ENCODE peak calls at places on chromosome 13, in ten cellular contexts. M, C, W, L, N, T, V, E, Z and J are unnamed samples.

GRCh38 chr13:105798541-105798940 is 736.9 kb downstream of the EFNB2 start:
- DNase-seq in M (no peak), C (no peak), W (no peak), L (no peak), N (no peak), T (no peak), V (no peak), E (no peak), Z (peak; percentile 21), J (no peak)

GRCh38 chr13:95505265-95505664 is 47.3 kb upstream of the CLDN10 start:
- DNase-seq in M (no peak), C (no peak), W (no peak), L (peak; percentile 48), N (no peak), T (no peak), V (no peak), E (no peak), Z (no peak), J (no peak)

GRCh38 chr13:76791290-76791664 is 94.9 kb downstream of the KCTD12 start:
- DNase-seq in M (no peak), C (no peak), W (peak; percentile 10), L (no peak), N (no peak), T (no peak), V (no peak), E (peak; percentile 22), Z (no peak), J (no peak)

GRCh38 chr13:31627097-31627496 is 112.2 kb upstream of the RXFP2 start:
- DNase-seq in M (no peak), C (no peak), W (peak; percentile 74), L (no peak), N (no peak), T (no peak), V (no peak), E (peak; percentile 34), Z (no peak), J (no peak)

GRCh38 chr13:110616103-110617101 is 1.1 kb downstream of the NAXD start:
- DNase-seq in M (no peak), C (no peak), W (peak; percentile 94), L (no peak), N (peak; percentile 40), T (no peak), V (no peak), E (peak; percentile 38), Z (peak; percentile 76), J (peak; percentile 30)

GRCh38 chr13:23488442-23488841 is 54.9 kb upstream of the SACS start:
- DNase-seq in M (no peak), C (no peak), W (peak; percentile 32), L (no peak), N (no peak), T (no peak), V (no peak), E (peak; percentile 41), Z (peak; percentile 68), J (peak; percentile 37)

GRCh38 chr13:113329656-113330312 is 32.7 kb downstream of the LAMP1 start:
- DNase-seq in M (no peak), C (no peak), W (no peak), L (no peak), N (no peak), T (no peak), V (no peak), E (no peak), Z (no peak), J (no peak)

GRCh38 chr13:109652536-109652935 is 133.8 kb downstream of the IRS2 start:
- DNase-seq in M (no peak), C (no peak), W (no peak), L (no peak), N (no peak), T (no peak), V (no peak), E (peak; percentile 78), Z (peak; percentile 63), J (no peak)

GRCh38 chr13:33509642-33510229 is 224.2 kb upstream of the STARD13 start:
- DNase-seq in M (no peak), C (no peak), W (peak; percentile 78), L (peak; percentile 14), N (no peak), T (no peak), V (no peak), E (peak; percentile 90), Z (peak; percentile 43), J (no peak)